ENCODE peak calls at places on chromosomes 11 and 22, in four cellular contexts. F is H1, Y is tibial nerve, U is A549. K is an unnamed sample.

GRCh38 chr11:129815596-129816461 is at the start of gene TMEM45B:
- DNase-seq in U (no peak), Y (no peak), F (peak; percentile 78), K (no peak)

GRCh38 chr11:95230054-95231034 is 658 bp downstream of the SESN3 start:
- DNase-seq in F (peak; percentile 66), U (peak; percentile 7), Y (no peak), K (no peak)

GRCh38 chr11:79179087-79179486 is 261.7 kb downstream of the TENM4 start:
- DNase-seq in F (no peak), U (no peak), Y (no peak), K (no peak)

GRCh38 chr11:17515443-17516176 is 28.6 kb downstream of the USH1C start:
- DNase-seq in Y (no peak), F (no peak), U (no peak), K (no peak)

GRCh38 chr11:76602431-76602861 is 68.1 kb downstream of the LRRC32 start:
- DNase-seq in U (no peak), Y (no peak), F (peak; percentile 33), K (no peak)

GRCh38 chr11:63476618-63477017 is 14.3 kb downstream of the PLAAT5 start:
- DNase-seq in Y (no peak), F (no peak), U (no peak), K (no peak)

GRCh38 chr11:65920035-65920802 is 993 bp downstream of the DRAP1 start:
- DNase-seq in F (no peak), Y (no peak), U (no peak), K (no peak)

GRCh38 chr22:44317163-44317455 is 4.4 kb upstream of the SHISAL1 start:
- DNase-seq in F (no peak), U (no peak), Y (no peak), K (no peak)

GRCh38 chr11:22197139-22197893 is 4.4 kb downstream of the ANO5 start:
- DNase-seq in Y (no peak), U (no peak), F (no peak), K (no peak)

GRCh38 chr22:48180631-48181030 is 1418.2 kb downstream of the TBC1D22A start:
- DNase-seq in F (no peak), Y (no peak), U (no peak), K (no peak)

GRCh38 chr11:34986883-34987525 is 70.6 kb downstream of the PDHX start:
- DNase-seq in Y (no peak), U (no peak), F (no peak), K (no peak)

GRCh38 chr11:34242037-34242625 is 115.7 kb downstream of the ABTB2 start:
- DNase-seq in U (peak; percentile 33), Y (no peak), F (no peak), K (no peak)

GRCh38 chr11:45085657-45086501 is 60.6 kb upstream of the PRDM11 start:
- DNase-seq in U (no peak), F (no peak), Y (no peak), K (no peak)

GRCh38 chr22:25663654-25664053 is 78.3 kb upstream of the MYO18B start:
- DNase-seq in U (no peak), Y (no peak), F (no peak), K (no peak)

GRCh38 chr11:12723410-12724297 is 49.4 kb downstream of the TEAD1 start:
- DNase-seq in Y (no peak), U (peak; percentile 85), F (no peak), K (no peak)

GRCh38 chr22:30968924-30969531 is at the start of gene TUG1:
- DNase-seq in Y (peak; percentile 98), U (peak; percentile 95), F (peak; percentile 93), K (peak; percentile 71)

GRCh38 chr11:46722566-46723358 is 3.7 kb downstream of the F2 start:
- DNase-seq in U (no peak), F (no peak), Y (no peak), K (no peak)

GRCh38 chr11:130817608-130817944 is 98.7 kb downstream of the SNX19 start:
- DNase-seq in U (no peak), F (no peak), Y (no peak), K (no peak)

GRCh38 chr11:13287026-13287425 is 9.4 kb downstream of the BMAL1 start:
- DNase-seq in U (no peak), F (no peak), Y (no peak), K (no peak)

GRCh38 chr11:35290876-35291275 is 128.5 kb downstream of the SLC1A2 start:
- DNase-seq in F (no peak), Y (no peak), U (no peak), K (no peak)

GRCh38 chr11:36478700-36479329 is 31.3 kb downstream of the TRAF6 start:
- DNase-seq in U (peak; percentile 35), Y (no peak), F (no peak), K (peak; percentile 28)

GRCh38 chr22:31337178-31337577 is 9.0 kb downstream of the PATZ1 start:
- DNase-seq in Y (no peak), U (no peak), F (no peak), K (no peak)

GRCh38 chr11:64139045-64139444 is 26.9 kb downstream of the MACROD1 start:
- DNase-seq in F (no peak), Y (no peak), U (no peak), K (no peak)

GRCh38 chr11:11450744-11451362 is 97.8 kb upstream of the CSNK2A3 start:
- DNase-seq in U (no peak), Y (no peak), F (no peak), K (no peak)

GRCh38 chr22:44440224-44441160 is 57.5 kb downstream of the RTL6 start:
- DNase-seq in F (no peak), Y (no peak), U (no peak), K (no peak)

GRCh38 chr11:33699515-33700424 is 856 bp downstream of the C11orf91 start:
- DNase-seq in U (no peak), F (no peak), Y (no peak), K (no peak)

GRCh38 chr11:96334219-96334618 is 8.8 kb downstream of the MAML2 start:
- DNase-seq in F (no peak), U (no peak), Y (no peak), K (no peak)

GRCh38 chr11:34052608-34053160 is 1.2 kb downstream of the CAPRIN1 start:
- DNase-seq in F (peak; percentile 47), U (no peak), Y (no peak), K (no peak)

GRCh38 chr11:120912504-120912903 is 111.4 kb upstream of the TBCEL start:
- DNase-seq in Y (no peak), U (peak; percentile 12), F (no peak), K (peak; percentile 17)

GRCh38 chr11:15493066-15493465 is 378.3 kb downstream of the INSC start:
- DNase-seq in F (no peak), U (no peak), Y (no peak), K (no peak)

GRCh38 chr22:28442264-28442950 is 237.2 kb downstream of the TTC28 start:
- DNase-seq in F (peak; percentile 85), U (no peak), Y (peak; percentile 49), K (no peak)

GRCh38 chr22:18034076-18034475 is 9.7 kb upstream of the MICAL3 start:
- DNase-seq in U (no peak), F (no peak), Y (no peak), K (no peak)
- TF ChIP-seq CTCF in U (no peak), F (no peak), Y (no peak), K (no peak)

GRCh38 chr11:406796-407650 is 7.8 kb downstream of the SIGIRR start:
- DNase-seq in F (peak; percentile 88), U (peak; percentile 63), Y (peak; percentile 50), K (no peak)
- H3K27ac ChIP-seq in F (no peak overlapping the region), U (peak overlapping the region; percentile 84), Y (peak overlapping the region; percentile 66), K (peak overlapping the region; percentile 85)

DNA sequence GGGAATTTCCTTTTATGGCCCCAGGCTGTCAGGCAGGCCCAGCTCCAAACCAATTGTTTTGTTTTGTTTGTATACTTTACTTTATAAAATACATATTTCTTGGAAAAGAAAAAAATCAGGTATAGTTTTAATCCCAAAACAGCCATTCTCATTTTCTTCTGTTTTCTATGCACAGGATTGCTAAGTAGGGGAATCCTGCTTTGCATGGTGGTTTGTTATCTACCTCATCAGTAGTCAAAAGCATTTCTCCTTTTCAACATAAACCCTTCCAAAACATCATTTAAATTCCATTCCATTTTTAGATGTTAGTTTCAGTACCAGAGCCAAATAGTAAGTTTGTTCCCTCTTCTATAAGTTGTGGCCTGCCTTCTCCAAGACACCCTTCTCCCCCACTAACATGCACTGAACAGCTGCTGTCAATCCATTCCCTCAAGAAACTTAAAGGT is 3.6 kb downstream of the ILK start:
- DNase-seq in U (no peak), F (no peak), Y (no peak), K (no peak)
- H3K4me3 ChIP-seq in U (no peak overlapping the region), F (no peak overlapping the region), Y (no peak overlapping the region), K (no peak overlapping the region)

GRCh38 chr11:109085708-109086373 is 336.1 kb upstream of the C11orf87 start:
- DNase-seq in U (no peak), Y (no peak), F (no peak), K (no peak)

GRCh38 chr11:109086931-109087330 is 335.1 kb upstream of the C11orf87 start:
- DNase-seq in U (no peak), Y (no peak), F (no peak), K (no peak)

GRCh38 chr11:109088061-109088460 is 333.9 kb upstream of the C11orf87 start:
- DNase-seq in Y (no peak), F (no peak), U (no peak), K (no peak)

GRCh38 chr11:109089144-109089543 is 332.8 kb upstream of the C11orf87 start:
- DNase-seq in Y (no peak), F (no peak), U (no peak), K (no peak)
- TF ChIP-seq CTCF in Y (no peak), F (no peak), U (no peak), K (no peak)

GRCh38 chr11:102600666-102601065 is 24.5 kb downstream of the MMP20 start:
- DNase-seq in U (peak; percentile 4), F (no peak), Y (no peak), K (no peak)

GRCh38 chr11:102604875-102605274 is 20.3 kb downstream of the MMP20 start:
- DNase-seq in Y (no peak), F (no peak), U (no peak), K (no peak)

GRCh38 chr11:102603091-102603490 is 22.0 kb downstream of the MMP20 start:
- DNase-seq in F (no peak), U (no peak), Y (no peak), K (no peak)

GRCh38 chr11:102603576-102603975 is 21.6 kb downstream of the MMP20 start:
- DNase-seq in F (no peak), U (no peak), Y (no peak), K (no peak)

DNA sequence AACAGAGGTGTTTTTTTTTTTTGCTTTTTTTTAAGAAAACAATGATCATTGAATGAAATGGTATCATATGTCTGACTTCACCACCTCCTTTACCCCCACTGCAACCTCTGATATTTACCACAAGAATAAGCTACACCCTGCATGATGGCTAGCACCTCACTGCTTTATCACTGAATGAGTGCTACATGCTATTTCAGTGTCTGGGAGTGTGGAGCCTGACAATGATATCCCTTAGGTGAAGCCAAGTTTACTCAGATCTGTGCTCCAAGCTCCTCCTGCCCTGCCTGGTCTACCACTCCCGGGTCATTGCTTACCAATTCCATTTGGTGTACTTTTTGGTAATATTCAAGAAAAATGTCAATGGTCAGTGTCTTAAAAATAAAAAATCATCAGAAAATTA is 21.1 kb downstream of the MMP20 start:
- DNase-seq in F (no peak), Y (no peak), U (no peak), K (no peak)
- H3K27ac ChIP-seq in F (no peak overlapping the region), Y (peak overlapping the region; percentile 85), U (peak overlapping the region; percentile 60), K (peak overlapping the region; percentile 93)